ENCODE peak calls at places on chromosomes 3 and 15, in six cellular contexts. C is NT2/D1; B is esophagus muscularis mucosa; N is aorta; O is Peyer's patch; M is CD8-positive, alpha-beta memory T cell. I is an unnamed sample.

GRCh38 chr15:55253580-55253979 is 36.0 kb downstream of the RAB27A start:
- DNase-seq in C (no peak), B (no peak), N (no peak), O (no peak), M (no peak), I (no peak)

GRCh38 chr3:98978068-98978811 is 76.7 kb upstream of the DCBLD2 start:
- DNase-seq in C (no peak), B (no peak), N (no peak), O (no peak), M (no peak), I (no peak)

GRCh38 chr15:36130641-36131310 is 448.6 kb upstream of the CDIN1 start:
- DNase-seq in C (no peak), B (no peak), N (no peak), O (no peak), M (no peak), I (no peak)

GRCh38 chr3:123328851-123329635 is 119.8 kb downstream of the ADCY5 start:
- DNase-seq in C (peak; percentile 44), B (peak; percentile 94), N (peak; percentile 94), O (peak; percentile 85), M (peak; percentile 59), I (peak; percentile 74)

GRCh38 chr3:122208579-122208978 is 25.1 kb downstream of the CASR start:
- DNase-seq in C (no peak), B (no peak), N (no peak), O (no peak), M (no peak), I (no peak)

GRCh38 chr3:27110020-27110419 is 259.2 kb downstream of the NEK10 start:
- DNase-seq in C (no peak), B (no peak), N (no peak), O (no peak), M (no peak), I (no peak)

GRCh38 chr3:29536016-29536736 is 255.3 kb downstream of the RBMS3 start:
- DNase-seq in C (no peak), B (no peak), N (no peak), O (no peak), M (no peak), I (no peak)

GRCh38 chr3:122389197-122389596 is 5.2 kb downstream of the FAM162A start:
- DNase-seq in C (no peak), B (no peak), N (no peak), O (no peak), M (no peak), I (no peak)

GRCh38 chr3:46269556-46269955 is 27.3 kb downstream of the CCR3 start:
- DNase-seq in C (no peak), B (peak; percentile 1), N (no peak), O (no peak), M (no peak), I (no peak)

GRCh38 chr3:38636881-38637280 is 12.6 kb downstream of the SCN5A start:
- DNase-seq in C (no peak), B (no peak), N (no peak), O (no peak), M (no peak), I (no peak)

GRCh38 chr15:77021088-77021481 is 26.2 kb downstream of the PSTPIP1 start:
- DNase-seq in C (no peak), B (no peak), N (peak; percentile 58), O (no peak), M (no peak), I (no peak)

GRCh38 chr3:123021388-123021787 is 6.2 kb downstream of the SEMA5B start:
- DNase-seq in C (no peak), B (no peak), N (no peak), O (no peak), M (no peak), I (no peak)

GRCh38 chr3:149770246-149770645 is 18.0 kb upstream of the COMMD2 start:
- DNase-seq in C (no peak), B (no peak), N (no peak), O (no peak), M (no peak), I (no peak)

GRCh38 chr3:107431048-107431297 is 53.7 kb downstream of the CCDC54 start:
- DNase-seq in C (no peak), B (no peak), N (no peak), O (no peak), M (peak; percentile 8), I (peak; percentile 32)

GRCh38 chr15:92273732-92274131 is 119.9 kb upstream of the ST8SIA2 start:
- DNase-seq in C (no peak), B (no peak), N (no peak), O (no peak), M (no peak), I (no peak)

GRCh38 chr3:99351097-99351496 is 287.3 kb upstream of the COL8A1 start:
- DNase-seq in C (no peak), B (no peak), N (no peak), O (no peak), M (no peak), I (no peak)

GRCh38 chr3:11932636-11933035 is 71.6 kb upstream of the SYN2 start:
- DNase-seq in C (no peak), B (no peak), N (no peak), O (no peak), M (no peak), I (no peak)

GRCh38 chr15:100686725-100687488 is 84.5 kb downstream of the ASB7 start:
- DNase-seq in C (no peak), B (peak; percentile 91), N (no peak), O (no peak), M (no peak), I (no peak)

GRCh38 chr3:134794950-134795775 is at the start of gene EPHB1:
- DNase-seq in C (peak; percentile 95), B (peak; percentile 95), N (peak; percentile 94), O (peak; percentile 82), M (peak; percentile 4), I (peak; percentile 77)

GRCh38 chr15:29220852-29221251 is 48.8 kb downstream of the NSMCE3 start:
- DNase-seq in C (no peak), B (no peak), N (no peak), O (no peak), M (no peak), I (no peak)

GRCh38 chr3:110533089-110533488 is 538.5 kb upstream of the NECTIN3 start:
- DNase-seq in C (no peak), B (no peak), N (no peak), O (no peak), M (no peak), I (no peak)

GRCh38 chr3:112333386-112334334 is 704 bp downstream of the CD200 start:
- DNase-seq in C (peak; percentile 57), B (no peak), N (peak; percentile 77), O (no peak), M (no peak), I (no peak)

GRCh38 chr3:74520895-74521294 is 93.6 kb downstream of the CNTN3 start:
- DNase-seq in C (no peak), B (no peak), N (no peak), O (no peak), M (no peak), I (no peak)

GRCh38 chr3:46712191-46713047 is 5.2 kb downstream of the PRSS50 start:
- DNase-seq in C (no peak), B (no peak), N (peak; percentile 50), O (peak; percentile 34), M (no peak), I (no peak)

GRCh38 chr3:105409364-105409763 is 42.7 kb downstream of the ALCAM start:
- DNase-seq in C (no peak), B (no peak), N (no peak), O (no peak), M (no peak), I (no peak)

GRCh38 chr3:161035711-161036110 is 69.4 kb downstream of the B3GALNT1 start:
- DNase-seq in C (no peak), B (no peak), N (no peak), O (no peak), M (no peak), I (no peak)

GRCh38 chr15:72116680-72117447 is 1.1 kb downstream of the MYO9A start:
- DNase-seq in C (no peak), B (no peak), N (no peak), O (no peak), M (no peak), I (peak; percentile 36)

GRCh38 chr15:29086891-29087290 is 182.7 kb downstream of the NSMCE3 start:
- DNase-seq in C (no peak), B (no peak), N (no peak), O (no peak), M (no peak), I (no peak)

GRCh38 chr15:98428253-98428989 is 219.9 kb upstream of the IGF1R start:
- DNase-seq in C (peak; percentile 64), B (no peak), N (peak; percentile 93), O (peak; percentile 83), M (peak; percentile 18), I (peak; percentile 60)

DNA sequence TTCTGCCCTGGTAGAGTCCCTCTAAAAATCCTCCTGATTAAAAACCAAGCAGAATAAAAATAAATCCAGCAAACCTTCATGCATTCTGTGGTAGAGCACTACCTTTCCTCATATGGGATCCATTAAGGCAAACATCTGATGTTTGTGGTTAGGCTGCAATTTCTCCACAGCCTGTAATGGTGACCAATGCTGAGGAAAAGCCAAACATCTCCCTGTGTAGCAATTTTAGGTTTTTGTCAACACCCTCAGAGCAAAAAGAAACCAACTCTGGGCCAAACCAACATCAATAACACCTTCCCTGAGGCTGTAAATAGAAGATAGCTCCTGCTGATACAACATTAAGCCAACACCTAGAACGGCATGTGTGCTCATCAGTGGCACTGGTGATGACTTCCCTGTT is 191.6 kb downstream of the ATP8B4 start:
- DNase-seq in C (no peak), B (no peak), N (no peak), O (no peak), M (no peak), I (no peak)
- H3K27me3 ChIP-seq in C (no peaks in the 10 kb centered on the region), B (no peaks in the 10 kb centered on the region), N (no peaks in the 10 kb centered on the region), O (no peaks in the 10 kb centered on the region), M (no peaks in the 10 kb centered on the region), I (no peaks in the 10 kb centered on the region)

GRCh38 chr15:71052356-71052755 is 62.9 kb upstream of the THSD4 start:
- DNase-seq in C (no peak), B (no peak), N (no peak), O (no peak), M (no peak), I (no peak)
- H3K4me1 ChIP-seq in C (no peaks in the 10 kb centered on the region), B (peaks cover 6% of the 10 kb centered on the region), N (no peaks in the 10 kb centered on the region), O (no peaks in the 10 kb centered on the region), M (no peaks in the 10 kb centered on the region), I (no peaks in the 10 kb centered on the region)

GRCh38 chr3:128496602-128497304 is 3.8 kb upstream of the GATA2 start:
- DNase-seq in C (no peak), B (no peak), N (no peak), O (no peak), M (no peak), I (no peak)
- H3K27me3 ChIP-seq in C (peaks cover 72% of the 10 kb centered on the region), B (peaks cover 66% of the 10 kb centered on the region), N (no peaks in the 10 kb centered on the region), O (no peaks in the 10 kb centered on the region), M (peaks cover 36% of the 10 kb centered on the region), I (no peaks in the 10 kb centered on the region)

GRCh38 chr15:64634576-64635485 is 140.6 kb downstream of the RBPMS2 start:
- DNase-seq in C (peak; percentile 85), B (no peak), N (no peak), O (no peak), M (peak; percentile 3), I (no peak)
- H3K4me1 ChIP-seq in C (no peaks in the 10 kb centered on the region), B (peaks cover 54% of the 10 kb centered on the region), N (peaks cover 6% of the 10 kb centered on the region), O (peaks cover 26% of the 10 kb centered on the region), M (peaks cover 48% of the 10 kb centered on the region), I (peaks cover 6% of the 10 kb centered on the region)

GRCh38 chr15:89375093-89376062 is 40.8 kb upstream of the POLG start:
- DNase-seq in C (no peak), B (no peak), N (peak; percentile 23), O (no peak), M (no peak), I (no peak)
- H3K27me3 ChIP-seq in C (peaks cover 74% of the 10 kb centered on the region), B (peaks cover 83% of the 10 kb centered on the region), N (no peaks in the 10 kb centered on the region), O (no peaks in the 10 kb centered on the region), M (peaks cover 45% of the 10 kb centered on the region), I (peaks cover 3% of the 10 kb centered on the region)

GRCh38 chr15:41550066-41550805 is 6.2 kb upstream of the RPAP1 start:
- DNase-seq in C (no peak), B (no peak), N (no peak), O (no peak), M (no peak), I (no peak)
- H3K4me1 ChIP-seq in C (no peaks in the 10 kb centered on the region), B (no peaks in the 10 kb centered on the region), N (no peaks in the 10 kb centered on the region), O (peaks cover 3% of the 10 kb centered on the region), M (no peaks in the 10 kb centered on the region), I (peaks cover 3% of the 10 kb centered on the region)

I was measured in lung.